ENCODE peak calls at places on chromosomes 6 and 20, in five cellular contexts. I is HepG2, C is K562, X is GM12878, K is A549. L is an unnamed sample.

GRCh38 chr20:61965606-61966491 is 99.8 kb downstream of the TAF4 start:
- DNase-seq in I (peak; percentile 55), C (peak; percentile 34), X (no peak), K (no peak), L (peak; percentile 75)

GRCh38 chr6:89818977-89819335 is 638 bp downstream of the MDN1 start:
- DNase-seq in I (peak; percentile 43), C (peak; percentile 17), X (no peak), K (peak; percentile 21), L (peak; percentile 58)

GRCh38 chr20:45725134-45725533 is 3.0 kb downstream of the SPINT4 start:
- DNase-seq in I (peak; percentile 96), C (no peak), X (no peak), K (no peak), L (no peak)

GRCh38 chr20:33419140-33419974 is 18.0 kb upstream of the CDK5RAP1 start:
- DNase-seq in I (no peak), C (peak; percentile 89), X (no peak), K (no peak), L (no peak)

GRCh38 chr6:43355862-43356590 is 13.4 kb downstream of the ZNF318 start:
- DNase-seq in I (peak; percentile 64), C (peak; percentile 21), X (no peak), K (peak; percentile 20), L (peak; percentile 68)

GRCh38 chr20:50681359-50682064 is 9.8 kb downstream of the RIPOR3 start:
- DNase-seq in I (no peak), C (no peak), X (no peak), K (no peak), L (no peak)

GRCh38 chr6:129744201-129744879 is 34.4 kb upstream of the ARHGAP18 start:
- DNase-seq in I (peak; percentile 76), C (no peak), X (no peak), K (peak; percentile 23), L (peak; percentile 45)

GRCh38 chr6:143482593-143482992 is 28.9 kb downstream of the FUCA2 start:
- DNase-seq in I (no peak), C (no peak), X (no peak), K (no peak), L (no peak)

GRCh38 chr20:47686545-47686944 is 98.7 kb downstream of the SULF2 start:
- DNase-seq in I (no peak), C (no peak), X (no peak), K (no peak), L (no peak)

GRCh38 chr6:143241110-143241509 is 180.4 kb downstream of the AIG1 start:
- DNase-seq in I (no peak), C (no peak), X (no peak), K (no peak), L (no peak)

GRCh38 chr6:70398783-70399730 is 14.3 kb upstream of the FAM135A start:
- DNase-seq in I (peak; percentile 96), C (peak; percentile 53), X (no peak), K (peak; percentile 92), L (no peak)

GRCh38 chr6:4817551-4817950 is 41.3 kb downstream of the CDYL start:
- DNase-seq in I (no peak), C (no peak), X (no peak), K (no peak), L (no peak)

GRCh38 chr6:34957184-34957904 is 68.3 kb downstream of the ANKS1A start:
- DNase-seq in I (no peak), C (no peak), X (no peak), K (no peak), L (no peak)

GRCh38 chr6:169009658-169010057 is 244.0 kb downstream of the THBS2 start:
- DNase-seq in I (no peak), C (no peak), X (no peak), K (no peak), L (no peak)

GRCh38 chr20:10508468-10509251 is 73.6 kb downstream of the SLX4IP start:
- DNase-seq in I (no peak), C (no peak), X (no peak), K (peak; percentile 29), L (no peak)

GRCh38 chr6:49514571-49515484 is 15.1 kb downstream of the GLYATL3 start:
- DNase-seq in I (no peak), C (no peak), X (no peak), K (no peak), L (no peak)

GRCh38 chr6:43636312-43636667 is 650 bp downstream of the MAD2L1BP start:
- DNase-seq in I (no peak), C (no peak), X (no peak), K (no peak), L (peak; percentile 10)

GRCh38 chr6:144353871-144354314 is 68.8 kb downstream of the UTRN start:
- DNase-seq in I (no peak), C (no peak), X (peak; percentile 77), K (no peak), L (no peak)

GRCh38 chr6:81562169-81562568 is 190.3 kb downstream of the TENT5A start:
- DNase-seq in I (peak; percentile 20), C (no peak), X (no peak), K (peak; percentile 29), L (no peak)

GRCh38 chr6:434051-434705 is 42.6 kb downstream of the IRF4 start:
- DNase-seq in I (no peak), C (no peak), X (no peak), K (no peak), L (no peak)

GRCh38 chr20:56606174-56606945 is 22.7 kb upstream of the TFAP2C start:
- DNase-seq in I (no peak), C (no peak), X (no peak), K (peak; percentile 33), L (no peak)

GRCh38 chr20:55200317-55200716 is 724.9 kb downstream of the DOK5 start:
- DNase-seq in I (no peak), C (no peak), X (no peak), K (no peak), L (no peak)

GRCh38 chr20:38387953-38388352 is 41.7 kb downstream of the LBP start:
- DNase-seq in I (no peak), C (no peak), X (no peak), K (no peak), L (peak; percentile 33)

GRCh38 chr6:105588116-105588710 is 185.3 kb upstream of the PREP start:
- DNase-seq in I (no peak), C (no peak), X (no peak), K (no peak), L (no peak)

GRCh38 chr6:157274471-157275226 is 48.7 kb downstream of the TMEM242 start:
- DNase-seq in I (peak; percentile 38), C (peak; percentile 94), X (peak; percentile 9), K (peak; percentile 69), L (peak; percentile 85)

GRCh38 chr20:17655286-17655651 is 26.8 kb downstream of the RRBP1 start:
- DNase-seq in I (no peak), C (no peak), X (no peak), K (no peak), L (peak; percentile 50)

GRCh38 chr20:25139061-25139705 is 56.3 kb upstream of the ENTPD6 start:
- DNase-seq in I (peak; percentile 84), C (peak; percentile 21), X (no peak), K (peak; percentile 51), L (peak; percentile 52)

GRCh38 chr20:63639093-63639860 is 12.4 kb upstream of the GMEB2 start:
- DNase-seq in I (no peak), C (no peak), X (no peak), K (no peak), L (no peak)

GRCh38 chr6:169339731-169340314 is 86.2 kb upstream of the THBS2 start:
- DNase-seq in I (no peak), C (no peak), X (no peak), K (no peak), L (no peak)

GRCh38 chr6:128127650-128128049 is 226.8 kb upstream of the THEMIS start:
- DNase-seq in I (no peak), C (no peak), X (no peak), K (no peak), L (no peak)

GRCh38 chr6:128129679-128130078 is 228.8 kb upstream of the THEMIS start:
- DNase-seq in I (no peak), C (no peak), X (no peak), K (no peak), L (no peak)

GRCh38 chr6:128121190-128121589 is 220.3 kb upstream of the THEMIS start:
- DNase-seq in I (no peak), C (no peak), X (no peak), K (no peak), L (no peak)

GRCh38 chr6:128121610-128122009 is 220.8 kb upstream of the THEMIS start:
- DNase-seq in I (no peak), C (no peak), X (no peak), K (no peak), L (no peak)

GRCh38 chr6:128124713-128125112 is 223.9 kb upstream of the THEMIS start:
- DNase-seq in I (peak; percentile 69), C (no peak), X (no peak), K (peak; percentile 18), L (no peak)
- TF ChIP-seq JUNB in I (no peak), C (no peak), X (no peak), K (no peak), L (no peak)

GRCh38 chr6:84709121-84709520 is 55.3 kb downstream of the TBX18 start:
- DNase-seq in I (no peak), C (no peak), X (no peak), K (no peak), L (no peak)
- TF ChIP-seq JUNB in I (no peak), C (no peak), X (no peak), K (no peak), L (no peak)

DNA sequence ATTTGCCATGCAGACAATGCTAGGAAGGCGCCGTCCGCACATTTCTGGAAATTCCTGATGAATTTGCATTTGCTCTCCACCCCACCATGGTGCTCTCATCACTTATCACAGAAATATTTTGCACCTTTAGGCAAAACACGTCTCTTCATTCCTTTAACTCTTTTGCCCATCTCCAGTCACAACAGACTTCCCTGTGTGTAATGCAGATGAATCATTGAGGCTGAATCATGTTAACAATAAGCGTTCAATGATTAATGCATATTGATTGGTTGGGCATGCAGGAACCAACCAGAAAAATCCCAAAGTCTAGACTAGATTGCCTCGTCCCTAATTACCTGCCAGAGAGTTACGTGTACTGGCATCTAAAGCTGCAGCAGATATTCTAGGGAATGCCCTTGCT is 80.0 kb upstream of the ATXN1 start:
- DNase-seq in I (no peak), C (no peak), X (no peak), K (no peak), L (no peak)
- TF ChIP-seq JUNB in I (no peak), C (no peak), X (no peak), K (no peak), L (no peak)

DNA sequence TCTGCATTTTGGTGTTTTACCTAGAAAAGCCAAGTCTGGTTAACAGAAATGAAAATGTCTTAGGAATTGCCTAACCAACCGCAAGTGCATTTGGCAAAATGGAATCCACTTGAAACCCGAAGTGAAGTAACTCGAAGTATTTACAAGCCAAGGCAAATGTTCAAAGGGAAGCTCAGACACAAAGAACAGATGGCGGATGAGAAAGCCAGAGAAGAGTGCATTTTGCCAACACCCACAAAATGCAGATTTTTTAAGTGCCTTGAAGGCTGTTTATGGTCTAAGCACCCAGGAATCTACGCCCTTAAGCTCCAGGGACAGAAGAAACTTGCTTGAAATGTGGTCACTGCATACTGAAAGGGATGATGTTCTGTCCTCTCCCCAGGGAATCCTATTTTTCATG is 70.0 kb upstream of the TBXT start:
- DNase-seq in I (no peak), C (no peak), X (no peak), K (no peak), L (no peak)
- TF ChIP-seq JUNB in I (no peak), C (no peak), X (no peak), K (no peak), L (no peak)

GRCh38 chr6:40695114-40695513 is 108.0 kb upstream of the LRFN2 start:
- DNase-seq in I (no peak), C (no peak), X (no peak), K (peak; percentile 6), L (peak; percentile 60)
- TF ChIP-seq JUNB in I (no peak), C (no peak), X (no peak), K (no peak), L (no peak)

L was measured in GM23338.